ENCODE peak calls at places on chromosomes 5 and 9, in eight cellular contexts. Z, D, V, N, A, Y, I and K are unnamed samples.

GRCh38 chr9:88737031-88737430 is 202.1 kb downstream of the NXNL2 start:
- DNase-seq in Z (no peak), D (no peak), V (no peak), N (no peak), A (no peak), Y (no peak), I (no peak), K (no peak)

GRCh38 chr5:55540024-55540423 is 5.3 kb upstream of the PLPP1 start:
- DNase-seq in Z (no peak), D (no peak), V (no peak), N (no peak), A (no peak), Y (no peak), I (no peak), K (no peak)

GRCh38 chr9:123395276-123396006 is 39.4 kb downstream of the CRB2 start:
- DNase-seq in Z (no peak), D (no peak), V (no peak), N (peak; percentile 71), A (no peak), Y (no peak), I (no peak), K (peak; percentile 41)

GRCh38 chr5:172837640-172838039 is 3.6 kb downstream of the ERGIC1 start:
- DNase-seq in Z (peak; percentile 90), D (no peak), V (no peak), N (no peak), A (peak; percentile 45), Y (peak; percentile 65), I (peak; percentile 93), K (peak; percentile 91)

GRCh38 chr5:154058055-154059038 is 19.6 kb downstream of the MFAP3 start:
- DNase-seq in Z (no peak), D (no peak), V (no peak), N (no peak), A (no peak), Y (no peak), I (no peak), K (no peak)

GRCh38 chr5:181215997-181216982 is 6.8 kb upstream of the TRIM41 start:
- DNase-seq in Z (no peak), D (peak; percentile 62), V (no peak), N (no peak), A (no peak), Y (no peak), I (no peak), K (no peak)

GRCh38 chr9:29039258-29039657 is 1466.0 kb upstream of the C9orf72 start:
- DNase-seq in Z (no peak), D (no peak), V (no peak), N (no peak), A (no peak), Y (no peak), I (no peak), K (no peak)

GRCh38 chr9:35729700-35730485 is 2.1 kb downstream of the TLN1 start:
- DNase-seq in Z (peak; percentile 66), D (peak; percentile 94), V (peak; percentile 69), N (peak; percentile 74), A (no peak), Y (peak; percentile 67), I (peak; percentile 80), K (peak; percentile 87)

GRCh38 chr5:90191352-90192045 is 218.1 kb downstream of the CETN3 start:
- DNase-seq in Z (no peak), D (no peak), V (no peak), N (no peak), A (no peak), Y (peak; percentile 55), I (no peak), K (no peak)
- TF ChIP-seq CTCF in Z (no peak), D (no peak), V (no peak), N (no peak), A (no peak), Y (no peak), I (no peak), K (no peak)

DNA sequence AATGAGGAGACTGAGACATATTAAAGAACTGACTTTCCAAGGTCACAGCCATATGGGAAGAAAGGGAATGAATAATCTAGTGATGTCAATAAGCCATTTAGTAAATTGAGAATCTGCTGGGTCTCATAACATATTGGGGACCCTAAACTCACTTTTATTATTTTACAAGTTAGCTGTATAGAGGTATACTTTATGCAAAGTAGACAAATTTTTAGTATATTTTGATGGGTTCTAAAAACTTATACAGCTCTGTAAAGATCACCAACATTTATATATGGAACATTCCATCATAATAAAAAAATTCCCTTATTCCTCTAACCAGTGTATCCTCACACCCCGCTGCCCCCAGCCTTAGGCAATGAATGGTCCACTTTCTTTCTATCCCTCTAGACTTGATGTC is 35.7 kb upstream of the ZNF510 start:
- DNase-seq in Z (no peak), D (no peak), V (no peak), N (no peak), A (no peak), Y (no peak), I (no peak), K (no peak)
- H3K9me3 ChIP-seq in Z (peaks cover 43% of the 10 kb centered on the region), D (peaks cover 97% of the 10 kb centered on the region), V (peaks cover 52% of the 10 kb centered on the region), N (peaks cover 90% of the 10 kb centered on the region), A (peaks cover 94% of the 10 kb centered on the region), Y (peaks cover 46% of the 10 kb centered on the region), I (peaks cover 93% of the 10 kb centered on the region), K (peaks cover 98% of the 10 kb centered on the region)

GRCh38 chr9:101480386-101480785 is 44.8 kb upstream of the ALDOB start:
- DNase-seq in Z (no peak), D (no peak), V (no peak), N (no peak), A (no peak), Y (no peak), I (no peak), K (no peak)

GRCh38 chr9:101477736-101478135 is 42.2 kb upstream of the ALDOB start:
- DNase-seq in Z (peak; percentile 25), D (no peak), V (no peak), N (no peak), A (no peak), Y (no peak), I (no peak), K (no peak)

GRCh38 chr9:101479337-101480045 is 43.9 kb upstream of the ALDOB start:
- DNase-seq in Z (no peak), D (no peak), V (no peak), N (no peak), A (no peak), Y (peak; percentile 22), I (no peak), K (no peak)

GRCh38 chr9:101478444-101478843 is 42.9 kb upstream of the ALDOB start:
- DNase-seq in Z (no peak), D (no peak), V (no peak), N (no peak), A (no peak), Y (no peak), I (no peak), K (no peak)

DNA sequence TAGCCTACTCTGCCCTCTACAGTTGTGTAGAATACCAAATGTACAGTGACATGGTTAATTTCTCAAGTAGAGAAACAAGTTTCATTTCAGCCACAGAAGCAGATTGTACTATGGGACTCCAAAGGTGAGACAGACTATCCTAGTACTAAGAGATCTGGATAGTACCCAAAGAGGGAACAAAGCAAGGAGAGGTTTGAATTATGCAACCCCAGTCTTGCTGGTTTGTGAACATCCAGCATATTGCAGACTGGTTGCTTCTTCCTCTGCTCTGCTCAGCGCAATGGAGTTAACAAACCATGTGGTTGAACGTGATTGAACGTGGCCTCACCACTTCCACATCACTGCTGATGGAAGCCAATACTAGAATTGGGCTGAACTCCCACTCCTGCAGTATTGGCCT is 43.3 kb upstream of the ALDOB start:
- DNase-seq in Z (no peak), D (no peak), V (no peak), N (no peak), A (no peak), Y (no peak), I (no peak), K (no peak)
- H3K27ac ChIP-seq in Z (no peak overlapping the region), D (no peak overlapping the region), V (no peak overlapping the region), N (no peak overlapping the region), A (no peak overlapping the region), Y (peak overlapping the region; percentile 70), I (no peak overlapping the region), K (no peak overlapping the region)

DNA sequence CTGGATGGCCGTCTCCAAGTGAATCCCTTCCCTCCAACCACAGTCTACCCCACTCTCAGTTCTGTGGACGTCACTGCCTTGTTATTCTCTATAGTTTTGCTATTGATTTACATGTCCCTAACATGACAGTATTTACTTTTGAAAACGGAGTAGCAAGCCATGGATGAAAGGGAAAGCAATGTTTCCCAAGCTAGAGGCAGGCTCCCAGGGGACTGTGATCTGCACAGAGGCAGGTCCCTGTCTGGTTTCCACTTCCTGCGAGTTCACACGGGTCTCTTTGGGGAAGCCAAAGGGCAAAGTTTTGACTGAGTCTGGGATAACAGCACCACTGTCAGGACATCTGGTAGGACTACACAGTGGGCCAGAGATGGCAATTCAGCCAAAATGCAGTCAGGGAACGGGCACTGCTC is 12.7 kb downstream of the C9orf153 start:
- DNase-seq in Z (peak; percentile 33), D (no peak), V (no peak), N (no peak), A (no peak), Y (no peak), I (no peak), K (no peak)
- TF ChIP-seq CTCF in Z (no peak), D (no peak), V (no peak), N (peak; percentile 48), A (no peak), Y (no peak), I (peak; percentile 14), K (no peak)

GRCh38 chr9:36940881-36941280 is 93.2 kb downstream of the PAX5 start:
- DNase-seq in Z (no peak), D (no peak), V (no peak), N (peak; percentile 30), A (no peak), Y (no peak), I (no peak), K (no peak)

GRCh38 chr9:36939214-36939613 is 94.9 kb downstream of the PAX5 start:
- DNase-seq in Z (no peak), D (no peak), V (no peak), N (no peak), A (no peak), Y (no peak), I (no peak), K (no peak)

GRCh38 chr9:36941441-36941840 is 92.6 kb downstream of the PAX5 start:
- DNase-seq in Z (no peak), D (no peak), V (no peak), N (peak; percentile 29), A (no peak), Y (no peak), I (no peak), K (no peak)

GRCh38 chr9:36937951-36938350 is 96.1 kb downstream of the PAX5 start:
- DNase-seq in Z (no peak), D (no peak), V (no peak), N (no peak), A (no peak), Y (no peak), I (no peak), K (no peak)

GRCh38 chr9:36939655-36940578 is 94.2 kb downstream of the PAX5 start:
- DNase-seq in Z (no peak), D (no peak), V (no peak), N (peak; percentile 26), A (no peak), Y (peak; percentile 2), I (peak; percentile 49), K (no peak)
- H3K9me3 ChIP-seq in Z (no peaks in the 10 kb centered on the region), D (no peaks in the 10 kb centered on the region), V (no peaks in the 10 kb centered on the region), N (no peaks in the 10 kb centered on the region), A (no peaks in the 10 kb centered on the region), Y (no peaks in the 10 kb centered on the region), I (no peaks in the 10 kb centered on the region), K (no peaks in the 10 kb centered on the region)

GRCh38 chr9:137455361-137455991 is 3.7 kb downstream of the NSMF start:
- DNase-seq in Z (peak; percentile 17), D (no peak), V (no peak), N (no peak), A (no peak), Y (no peak), I (peak; percentile 59), K (peak; percentile 65)
- H3K27ac ChIP-seq in Z (no peak overlapping the region), D (peak overlapping the region; percentile 46), V (no peak overlapping the region), N (no peak overlapping the region), A (no peak overlapping the region), Y (peak overlapping the region; percentile 64), I (no peak overlapping the region), K (no peak overlapping the region)

GRCh38 chr9:74821636-74822035 is 66.1 kb downstream of the TRPM6 start:
- DNase-seq in Z (no peak), D (no peak), V (no peak), N (no peak), A (no peak), Y (no peak), I (no peak), K (no peak)
- TF ChIP-seq CTCF in Z (no peak), D (no peak), V (no peak), N (no peak), A (no peak), Y (no peak), I (no peak), K (no peak)